ENCODE peak calls at places on chromosome 18, in six cellular contexts. S, K, I, F, G and N are unnamed samples.

GRCh38 chr18:21109936-21110666 is 1.5 kb downstream of the ROCK1 start:
- DNase-seq in S (no peak), K (no peak), I (no peak), F (no peak), G (no peak), N (no peak)

GRCh38 chr18:49666045-49666444 is 104.2 kb downstream of the LIPG start:
- DNase-seq in S (no peak), K (peak), I (no peak), F (peak), G (no peak), N (no peak)

GRCh38 chr18:12038082-12038660 is 55.5 kb upstream of the ANKRD62 start:
- DNase-seq in S (peak), K (no peak), I (no peak), F (peak), G (no peak), N (peak)

GRCh38 chr18:27250471-27250870 is 65.4 kb upstream of the CHST9 start:
- DNase-seq in S (no peak), K (no peak), I (no peak), F (no peak), G (no peak), N (no peak)

GRCh38 chr18:7608174-7608550 is 41.0 kb downstream of the PTPRM start:
- DNase-seq in S (no peak), K (peak), I (no peak), F (no peak), G (no peak), N (no peak)

GRCh38 chr18:73479472-73479871 is 611.7 kb upstream of the NETO1 start:
- DNase-seq in S (no peak), K (peak), I (no peak), F (no peak), G (no peak), N (no peak)

GRCh38 chr18:5542393-5543035 is 1.3 kb downstream of the EPB41L3 start:
- DNase-seq in S (peak), K (peak), I (no peak), F (peak), G (no peak), N (no peak)

GRCh38 chr18:13425357-13426095 is 207.0 kb downstream of the LDLRAD4 start:
- DNase-seq in S (no peak), K (no peak), I (no peak), F (no peak), G (no peak), N (no peak)

GRCh38 chr18:78925557-78926242 is 53.9 kb upstream of the SALL3 start:
- DNase-seq in S (no peak), K (no peak), I (no peak), F (no peak), G (no peak), N (no peak)

GRCh38 chr18:24831871-24832665 is 371.6 kb downstream of the HRH4 start:
- DNase-seq in S (no peak), K (no peak), I (no peak), F (no peak), G (no peak), N (no peak)

GRCh38 chr18:23087352-23087751 is 47.9 kb upstream of the CABLES1 start:
- DNase-seq in S (no peak), K (no peak), I (no peak), F (peak), G (no peak), N (no peak)

GRCh38 chr18:30094556-30094955 is 948.0 kb downstream of the DSC3 start:
- DNase-seq in S (no peak), K (peak), I (no peak), F (no peak), G (no peak), N (no peak)

GRCh38 chr18:47758000-47758399 is 172.5 kb downstream of the SMAD2 start:
- DNase-seq in S (no peak), K (no peak), I (no peak), F (no peak), G (no peak), N (no peak)

GRCh38 chr18:46793565-46793964 is 36.7 kb upstream of the ST8SIA5 start:
- DNase-seq in S (no peak), K (no peak), I (no peak), F (no peak), G (no peak), N (no peak)

GRCh38 chr18:57771626-57772025 is 31.5 kb downstream of the ATP8B1 start:
- DNase-seq in S (no peak), K (no peak), I (no peak), F (no peak), G (no peak), N (no peak)

GRCh38 chr18:2794159-2794558 is 52.6 kb upstream of the EMILIN2 start:
- DNase-seq in S (no peak), K (no peak), I (no peak), F (no peak), G (no peak), N (no peak)

GRCh38 chr18:74856967-74857366 is 259.3 kb downstream of the ZNF407 start:
- DNase-seq in S (no peak), K (no peak), I (no peak), F (peak), G (no peak), N (no peak)

GRCh38 chr18:75544051-75544481 is 116.6 kb upstream of the SMIM21 start:
- DNase-seq in S (no peak), K (peak), I (no peak), F (no peak), G (no peak), N (no peak)

GRCh38 chr18:76572517-76573247 is 77.6 kb upstream of the ZNF516 start:
- DNase-seq in S (no peak), K (no peak), I (no peak), F (no peak), G (no peak), N (no peak)

GRCh38 chr18:23938046-23938756 is 76.4 kb upstream of the TTC39C start:
- DNase-seq in S (no peak), K (no peak), I (no peak), F (no peak), G (no peak), N (peak)

GRCh38 chr18:73888565-73888964 is 259.1 kb downstream of the FBXO15 start:
- DNase-seq in S (no peak), K (no peak), I (no peak), F (no peak), G (no peak), N (no peak)

GRCh38 chr18:9779630-9780029 is 71.5 kb downstream of the RAB31 start:
- DNase-seq in S (peak), K (peak), I (peak), F (no peak), G (no peak), N (no peak)

GRCh38 chr18:49015886-49016647 is 65.3 kb upstream of the SMAD7 start:
- DNase-seq in S (no peak), K (no peak), I (no peak), F (no peak), G (no peak), N (no peak)

GRCh38 chr18:27652480-27653121 is 467.5 kb upstream of the CHST9 start:
- DNase-seq in S (no peak), K (no peak), I (no peak), F (no peak), G (no peak), N (no peak)

GRCh38 chr18:58970943-58971799 is 106.5 kb downstream of the ZNF532 start:
- DNase-seq in S (no peak), K (no peak), I (no peak), F (no peak), G (no peak), N (peak)

GRCh38 chr18:54558609-54559585 is 32.1 kb upstream of the DYNAP start:
- DNase-seq in S (no peak), K (peak), I (peak), F (peak), G (no peak), N (peak)
- TF ChIP-seq CTCF in S (peak), K (peak), I (peak), F (peak), G (peak), N (peak)

DNA sequence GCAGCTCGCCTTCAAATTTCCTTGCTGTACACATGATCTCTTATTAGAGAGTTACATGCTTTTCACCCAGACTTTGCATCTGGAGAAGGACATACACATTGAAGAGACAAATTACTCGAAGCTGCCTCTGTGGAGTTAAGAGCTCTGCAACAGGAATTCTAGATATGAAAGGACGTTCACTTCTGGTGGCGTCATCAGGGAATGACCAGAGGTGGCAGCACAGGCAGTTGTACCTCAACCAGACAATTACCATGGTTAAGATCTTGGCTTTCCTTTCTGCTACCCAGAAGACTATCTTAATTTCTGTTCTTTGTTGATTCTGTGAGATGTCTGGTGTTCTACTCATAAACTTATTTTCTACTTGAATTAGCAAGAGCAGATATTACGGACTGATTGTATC is 39.1 kb upstream of the MC4R start:
- DNase-seq in S (no peak), K (no peak), I (peak), F (no peak), G (no peak), N (no peak)
- TF ChIP-seq CTCF in S (no peak), K (peak), I (no peak), F (peak), G (no peak), N (no peak)

DNA sequence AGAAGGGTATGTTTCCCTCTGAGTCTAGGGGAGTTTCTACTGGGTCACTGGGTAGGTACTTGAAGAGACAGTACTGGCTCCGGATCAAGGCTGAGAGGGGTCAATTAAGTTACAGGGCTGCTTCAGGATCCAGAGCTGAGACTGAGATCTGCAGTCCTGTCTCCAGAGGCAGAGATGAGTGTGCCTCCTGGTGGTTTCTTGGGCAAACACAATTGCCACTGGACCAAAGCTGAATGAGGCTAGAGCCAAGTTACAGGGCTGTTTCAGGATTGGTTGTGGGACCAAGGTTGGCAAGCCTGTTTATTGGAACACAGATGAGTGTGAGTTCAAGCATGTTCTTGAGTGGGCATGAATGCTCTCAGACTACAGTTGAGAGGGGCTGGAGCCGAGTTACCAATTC is 157.9 kb downstream of the ADCYAP1 start:
- DNase-seq in S (no peak), K (peak), I (no peak), F (no peak), G (no peak), N (no peak)
- TF ChIP-seq CTCF in S (no peak), K (peak), I (no peak), F (no peak), G (no peak), N (no peak)

DNA sequence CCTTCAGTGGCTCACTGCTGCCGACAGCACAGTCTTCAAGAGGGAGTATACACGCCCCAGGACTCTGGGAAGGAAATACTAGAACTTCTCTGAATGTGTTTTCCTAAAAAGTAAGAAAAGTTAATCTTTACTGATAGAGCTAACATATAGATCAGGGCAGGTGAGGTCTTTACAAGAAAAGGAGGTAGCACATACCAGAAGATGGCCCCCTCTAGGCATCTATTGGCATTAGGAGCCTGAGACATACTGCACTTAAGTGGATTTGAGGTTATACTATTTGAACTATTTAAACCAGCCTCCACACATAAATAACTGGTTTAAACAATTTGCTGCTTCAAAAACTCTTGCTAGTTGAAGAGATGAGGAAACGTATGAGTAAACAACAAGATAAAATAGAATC is 406.1 kb downstream of the SETBP1 start:
- DNase-seq in S (no peak), K (no peak), I (no peak), F (no peak), G (no peak), N (no peak)
- TF ChIP-seq CTCF in S (no peak), K (no peak), I (no peak), F (no peak), G (no peak), N (no peak)

GRCh38 chr18:61766266-61766884 is 126.4 kb downstream of the RNF152 start:
- DNase-seq in S (no peak), K (no peak), I (no peak), F (no peak), G (no peak), N (no peak)
- TF ChIP-seq CTCF in S (no peak), K (no peak), I (no peak), F (no peak), G (no peak), N (no peak)

DNA sequence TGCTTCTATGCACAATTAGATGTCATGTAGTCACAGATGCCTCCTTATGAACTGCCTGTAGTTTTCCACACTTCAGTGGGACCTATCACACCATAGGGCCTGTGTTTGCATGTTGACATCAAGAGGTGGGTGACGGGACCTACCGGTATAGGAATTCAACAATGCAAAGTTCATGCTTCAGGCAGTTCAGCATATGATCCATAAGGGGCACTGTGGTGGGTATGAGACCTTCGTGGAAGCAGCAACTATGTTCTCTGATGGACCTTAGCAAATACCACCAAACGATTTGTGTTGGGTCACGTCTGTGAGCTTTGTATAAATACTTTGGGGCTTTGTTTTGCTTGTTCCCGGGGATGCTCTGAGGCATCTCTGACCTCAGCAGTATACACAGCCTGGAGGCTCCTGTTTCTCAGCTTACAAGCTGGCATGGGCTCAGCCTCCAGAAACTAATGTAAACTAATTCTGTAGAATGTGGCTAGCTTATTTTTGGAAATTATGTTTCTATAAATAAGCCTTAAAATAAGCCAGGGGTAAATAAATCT is 111.6 kb downstream of the DTNA start:
- DNase-seq in S (no peak), K (no peak), I (no peak), F (no peak), G (no peak), N (no peak)
- TF ChIP-seq CTCF in S (no peak), K (no peak), I (peak), F (no peak), G (no peak), N (no peak)

GRCh38 chr18:45014047-45014501 is 333.4 kb downstream of the SETBP1 start:
- DNase-seq in S (no peak), K (peak), I (peak), F (peak), G (no peak), N (no peak)
- TF ChIP-seq CTCF in S (no peak), K (peak), I (no peak), F (peak), G (no peak), N (no peak)